ENCODE peak calls at places on chromosomes 11 and 22, in ten cellular contexts. Z is heart left ventricle, Q is cardiac muscle cell, K is choroid plexus epithelial cell, Y is ovary, D is heart right ventricle, I is Peyer's patch, S is colonic mucosa, U is fibroblast of lung, O is body of pancreas. H is an unnamed sample.

GRCh38 chr11:84857746-84858145 is 769.4 kb downstream of the DLG2 start:
- DNase-seq in Z (no peak), Q (no peak), K (no peak), Y (no peak), D (no peak), I (no peak), S (no peak), U (no peak), O (no peak), H (peak; percentile 39)

GRCh38 chr11:2842876-2843275 is 42.7 kb downstream of the CDKN1C start:
- DNase-seq in Z (no peak), Q (no peak), K (no peak), Y (no peak), D (no peak), I (no peak), S (no peak), U (no peak), O (no peak), H (no peak)

GRCh38 chr11:61833926-61834277 is 5.8 kb downstream of the FADS2 start:
- DNase-seq in Z (no peak), Q (no peak), K (no peak), Y (no peak), D (no peak), I (no peak), S (no peak), U (no peak), O (no peak), H (no peak)

GRCh38 chr11:75474878-75475766 is 42.1 kb upstream of the KLHL35 start:
- DNase-seq in Z (peak; percentile 66), Q (peak; percentile 85), K (peak; percentile 82), Y (peak; percentile 62), D (peak; percentile 59), I (peak; percentile 68), S (peak; percentile 45), U (peak; percentile 52), O (peak; percentile 51), H (peak; percentile 65)

GRCh38 chr11:47393163-47394049 is 15.0 kb upstream of the SLC39A13 start:
- DNase-seq in Z (peak; percentile 62), Q (peak; percentile 41), K (peak; percentile 69), Y (no peak), D (peak; percentile 40), I (peak; percentile 42), S (no peak), U (peak; percentile 63), O (peak; percentile 67), H (peak; percentile 64)

GRCh38 chr11:128555606-128556005 is 31.8 kb downstream of the ETS1 start:
- DNase-seq in Z (no peak), Q (peak; percentile 39), K (peak; percentile 54), Y (no peak), D (no peak), I (no peak), S (no peak), U (peak; percentile 28), O (no peak), H (peak; percentile 32)

GRCh38 chr11:44627911-44628729 is 62.7 kb downstream of the CD82 start:
- DNase-seq in Z (peak; percentile 84), Q (peak; percentile 69), K (no peak), Y (peak; percentile 35), D (peak; percentile 77), I (no peak), S (peak; percentile 60), U (peak; percentile 78), O (peak; percentile 65), H (no peak)

GRCh38 chr11:122751298-122752070 is 86.8 kb upstream of the CRTAM start:
- DNase-seq in Z (no peak), Q (no peak), K (peak; percentile 58), Y (no peak), D (no peak), I (no peak), S (no peak), U (peak; percentile 57), O (no peak), H (peak; percentile 75)

GRCh38 chr11:105861225-105861624 is 160.8 kb downstream of the MSANTD4 start:
- DNase-seq in Z (no peak), Q (peak; percentile 7), K (peak; percentile 56), Y (no peak), D (no peak), I (no peak), S (no peak), U (peak; percentile 27), O (no peak), H (no peak)
- TF ChIP-seq CTCF in Z (no peak), Q (peak; percentile 23), K (peak; percentile 62), Y (no peak), D (no peak), I (peak; percentile 31), S (no peak), U (peak; percentile 46), O (no peak), H (peak; percentile 14)

GRCh38 chr11:62922653-62923371 is 1.6 kb upstream of the CHRM1 start:
- DNase-seq in Z (no peak), Q (peak; percentile 30), K (no peak), Y (no peak), D (no peak), I (no peak), S (no peak), U (no peak), O (no peak), H (peak; percentile 30)
- H3K4me3 ChIP-seq in Z (no peak overlapping the region), Q (no peak overlapping the region), K (no peak overlapping the region), Y (no peak overlapping the region), D (no peak overlapping the region), I (peak overlapping the region; percentile 22), S (no peak overlapping the region), U (no peak overlapping the region), O (no peak overlapping the region), H (no peak overlapping the region)

GRCh38 chr11:67119577-67120391 is 721 bp downstream of the KDM2A start:
- DNase-seq in Z (peak; percentile 21), Q (peak; percentile 8), K (no peak), Y (peak; percentile 17), D (peak; percentile 23), I (peak; percentile 32), S (peak; percentile 61), U (no peak), O (peak; percentile 18), H (no peak)

GRCh38 chr11:67118059-67118766 is 850 bp upstream of the KDM2A start:
- DNase-seq in Z (peak; percentile 53), Q (peak; percentile 46), K (peak; percentile 35), Y (peak; percentile 58), D (peak; percentile 62), I (peak; percentile 45), S (peak; percentile 46), U (no peak), O (peak; percentile 39), H (no peak)

GRCh38 chr11:67120456-67120855 is 1.4 kb downstream of the KDM2A start:
- DNase-seq in Z (no peak), Q (no peak), K (no peak), Y (no peak), D (no peak), I (no peak), S (no peak), U (no peak), O (no peak), H (no peak)

GRCh38 chr11:67117667-67118058 is 1.4 kb upstream of the KDM2A start:
- DNase-seq in Z (peak; percentile 28), Q (peak; percentile 52), K (peak; percentile 41), Y (peak; percentile 35), D (peak; percentile 48), I (peak; percentile 33), S (peak; percentile 38), U (no peak), O (no peak), H (no peak)

DNA sequence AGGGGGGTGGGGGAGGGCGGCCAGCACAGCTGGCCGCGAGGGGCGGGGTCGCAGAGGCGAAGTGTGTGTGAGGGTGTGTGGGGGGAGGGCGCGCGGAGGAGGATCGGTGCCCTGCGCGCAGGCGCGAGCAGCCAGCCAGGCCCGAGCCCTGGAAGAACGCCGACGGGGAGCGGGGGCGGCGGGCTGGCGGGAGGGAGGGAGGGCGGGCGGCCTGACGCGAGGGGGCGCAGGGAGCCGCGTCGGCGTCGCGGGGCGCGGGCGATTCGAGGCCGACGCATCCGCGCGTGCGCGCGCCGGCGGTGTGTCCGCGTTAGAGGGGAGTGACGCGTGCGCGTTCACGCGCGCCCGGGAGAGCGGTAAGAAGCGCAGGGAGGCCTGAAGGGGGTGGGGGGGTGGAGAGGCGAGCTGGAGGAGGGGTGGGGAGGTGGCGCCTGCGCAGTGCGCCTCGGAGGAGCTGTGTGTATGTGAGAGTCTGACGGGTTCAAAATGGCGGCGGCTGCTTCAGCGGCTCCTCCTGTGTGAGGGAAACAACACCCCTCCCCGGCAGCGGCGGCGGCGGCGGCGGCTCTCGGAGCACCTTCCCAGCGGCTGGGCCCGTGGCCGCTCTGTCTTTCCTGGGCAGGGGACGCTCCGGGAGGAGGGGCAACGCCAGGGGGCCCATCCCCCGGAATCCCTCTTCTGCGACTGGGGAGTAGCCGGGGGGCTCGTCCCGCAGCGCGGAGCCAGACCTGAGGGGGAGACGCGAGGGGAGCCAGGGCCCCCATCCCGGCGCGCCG is at the start of gene KDM2A:
- DNase-seq in Z (peak; percentile 99), Q (peak; percentile 100), K (peak; percentile 99), Y (peak; percentile 99), D (peak; percentile 100), I (peak; percentile 99), S (peak; percentile 99), U (peak; percentile 99), O (peak; percentile 100), H (peak; percentile 98)
- TF ChIP-seq CTCF in Z (peak; percentile 54), Q (no peak), K (no peak), Y (no peak), D (peak; percentile 19), I (peak; percentile 2), S (peak; percentile 8), U (no peak), O (peak; percentile 46), H (no peak)

GRCh38 chr22:26481694-26482093 is 1.9 kb downstream of the HPS4 start:
- DNase-seq in Z (no peak), Q (no peak), K (no peak), Y (no peak), D (no peak), I (no peak), S (no peak), U (no peak), O (no peak), H (no peak)

GRCh38 chr22:26480611-26480932 is 3.0 kb downstream of the HPS4 start:
- DNase-seq in Z (no peak), Q (no peak), K (no peak), Y (no peak), D (no peak), I (no peak), S (no peak), U (no peak), O (no peak), H (no peak)

GRCh38 chr22:26482171-26482570 is 1.4 kb downstream of the HPS4 start:
- DNase-seq in Z (no peak), Q (no peak), K (no peak), Y (no peak), D (no peak), I (no peak), S (no peak), U (no peak), O (no peak), H (no peak)

GRCh38 chr22:26479792-26480610 is 3.6 kb downstream of the HPS4 start:
- DNase-seq in Z (no peak), Q (no peak), K (no peak), Y (no peak), D (no peak), I (no peak), S (peak; percentile 30), U (no peak), O (no peak), H (no peak)

DNA sequence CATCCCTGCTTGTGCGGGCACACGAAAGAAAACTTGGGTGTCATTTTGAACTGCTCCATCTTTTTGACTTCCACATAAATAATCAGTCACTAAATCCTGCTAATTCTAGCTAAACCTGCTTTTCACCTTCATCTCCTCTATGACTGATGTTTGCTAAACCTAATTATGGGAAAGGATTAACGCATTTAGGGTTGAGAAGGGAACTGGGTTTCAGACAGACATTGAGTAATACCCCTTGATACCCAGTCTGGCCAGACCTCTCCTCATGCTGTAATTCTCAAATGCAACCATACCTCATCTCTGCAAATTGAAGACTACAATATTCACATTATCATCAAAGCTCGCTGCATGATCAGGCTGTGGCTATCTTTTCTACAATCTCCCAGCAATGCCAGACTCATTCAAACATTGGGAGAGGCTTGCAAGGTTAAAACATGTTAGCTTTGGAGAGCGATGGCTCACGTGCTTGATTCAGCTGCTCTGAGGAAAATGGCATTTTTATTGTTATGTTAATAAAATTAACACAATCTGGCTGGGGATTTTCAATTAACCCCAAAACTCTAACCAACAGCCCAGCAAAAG is 2.4 kb downstream of the HPS4 start:
- DNase-seq in Z (no peak), Q (no peak), K (no peak), Y (no peak), D (no peak), I (no peak), S (no peak), U (no peak), O (no peak), H (no peak)
- H3K4me3 ChIP-seq in Z (no peak overlapping the region), Q (no peak overlapping the region), K (no peak overlapping the region), Y (no peak overlapping the region), D (no peak overlapping the region), I (no peak overlapping the region), S (no peak overlapping the region), U (no peak overlapping the region), O (no peak overlapping the region), H (no peak overlapping the region)